ENCODE peak calls at places on chromosome 16, in four cellular contexts. R is osteoblast, B is RWPE1, N is upper lobe of left lung. A is an unnamed sample.

GRCh38 chr16:1262210-1262845 is 6.5 kb downstream of the TPSD1 start:
- DNase-seq in N (peak; percentile 58), B (no peak), R (no peak), A (no peak)

GRCh38 chr16:26765087-26765486 is 301.6 kb upstream of the C16orf82 start:
- DNase-seq in B (no peak), N (no peak), R (no peak), A (no peak)

GRCh38 chr16:75095204-75095621 is 21.4 kb downstream of the LDHD start:
- DNase-seq in B (no peak), R (no peak), N (no peak), A (no peak)

GRCh38 chr16:683396-684066 is 603 bp downstream of the JMJD8 start:
- DNase-seq in B (no peak), R (no peak), N (no peak), A (no peak)

GRCh38 chr16:57527610-57528360 is 8.6 kb downstream of the CCDC102A start:
- DNase-seq in N (no peak), B (no peak), R (peak; percentile 59), A (no peak)

GRCh38 chr16:53773150-53773846 is 69.3 kb downstream of the FTO start:
- DNase-seq in N (no peak), R (no peak), B (peak; percentile 66), A (no peak)

GRCh38 chr16:5056347-5056746 is 9.4 kb downstream of the C16orf89 start:
- DNase-seq in B (no peak), N (no peak), R (peak; percentile 88), A (no peak)

GRCh38 chr16:85782476-85782875 is 16.9 kb downstream of the EMC8 start:
- DNase-seq in R (no peak), N (no peak), B (no peak), A (no peak)

GRCh38 chr16:27398894-27399853 is 2.8 kb upstream of the IL21R start:
- DNase-seq in N (no peak), B (no peak), R (no peak), A (no peak)

GRCh38 chr16:75287708-75288107 is 36.3 kb upstream of the BCAR1 start:
- DNase-seq in R (no peak), B (no peak), N (no peak), A (no peak)

GRCh38 chr16:89444151-89444723 is 46.1 kb downstream of the ANKRD11 start:
- DNase-seq in R (no peak), B (no peak), N (no peak), A (no peak)

GRCh38 chr16:29784157-29784556 is 6.1 kb downstream of the ZG16 start:
- DNase-seq in R (no peak), B (peak; percentile 57), N (no peak), A (no peak)

GRCh38 chr16:70561623-70562022 is 38.0 kb downstream of the SF3B3 start:
- DNase-seq in B (no peak), R (no peak), N (no peak), A (no peak)

GRCh38 chr16:2121853-2122252 is 13.8 kb downstream of the PKD1 start:
- DNase-seq in R (peak; percentile 67), N (peak; percentile 84), B (no peak), A (peak; percentile 62)

GRCh38 chr16:68823401-68823800 is 19.9 kb upstream of the TANGO6 start:
- DNase-seq in N (no peak), B (peak; percentile 40), R (peak; percentile 93), A (no peak)

GRCh38 chr16:84550096-84550495 is 45.6 kb upstream of the MEAK7 start:
- DNase-seq in B (no peak), R (no peak), N (no peak), A (no peak)

GRCh38 chr16:51359141-51359960 is 208.3 kb upstream of the SALL1 start:
- DNase-seq in R (no peak), B (no peak), N (no peak), A (peak; percentile 27)

GRCh38 chr16:29807426-29808218 is 1.3 kb downstream of the MAZ start:
- DNase-seq in R (peak; percentile 98), N (peak; percentile 95), B (peak; percentile 73), A (peak; percentile 91)

GRCh38 chr16:2038359-2039285 is 9.0 kb downstream of the NTHL1 start:
- DNase-seq in N (peak; percentile 84), B (no peak), R (no peak), A (peak; percentile 58)

GRCh38 chr16:81455720-81456494 is 11.3 kb downstream of the CMIP start:
- DNase-seq in B (no peak), N (no peak), R (no peak), A (no peak)

GRCh38 chr16:89360760-89361435 is 129.5 kb downstream of the ANKRD11 start:
- DNase-seq in R (peak; percentile 51), B (no peak), N (no peak), A (no peak)

GRCh38 chr16:726438-727290 is at the start of the genes CCDC78 and HAGHL:
- DNase-seq in N (peak; percentile 95), R (peak; percentile 95), B (no peak), A (peak; percentile 67)

GRCh38 chr16:20792216-20792615 is 14.1 kb downstream of the ERI2 start:
- DNase-seq in N (no peak), B (no peak), R (no peak), A (no peak)

GRCh38 chr16:371729-372521 is 1.6 kb upstream of the MRPL28 start:
- DNase-seq in R (no peak), N (no peak), B (no peak), A (no peak)

GRCh38 chr16:735982-736453 is 4.8 kb downstream of the CIAO3 start:
- DNase-seq in N (no peak), R (no peak), B (no peak), A (no peak)

GRCh38 chr16:84738255-84739038 is 38.6 kb downstream of the USP10 start:
- DNase-seq in N (no peak), B (peak; percentile 68), R (peak; percentile 66), A (peak; percentile 71)

GRCh38 chr16:1466968-1467521 is 7.8 kb downstream of the CLCN7 start:
- DNase-seq in B (peak; percentile 8), N (peak; percentile 51), R (no peak), A (no peak)

GRCh38 chr16:88810166-88810867 is 1.4 kb downstream of the APRT start:
- DNase-seq in R (peak; percentile 89), N (peak; percentile 50), B (peak; percentile 19), A (no peak)

GRCh38 chr16:57826706-57827625 is 24.7 kb upstream of the KIFC3 start:
- DNase-seq in B (no peak), R (no peak), N (peak; percentile 49), A (peak; percentile 50)

GRCh38 chr16:68902376-68903345 is 59.3 kb downstream of the TANGO6 start:
- DNase-seq in B (peak; percentile 53), R (no peak), N (no peak), A (no peak)

GRCh38 chr16:84043486-84044107 is 1.0 kb upstream of the SLC38A8 start:
- DNase-seq in R (peak; percentile 80), B (no peak), N (peak; percentile 32), A (no peak)

GRCh38 chr16:72963921-72964320 is 84.0 kb downstream of the ZFHX3 start:
- DNase-seq in N (no peak), R (peak; percentile 94), B (no peak), A (no peak)

GRCh38 chr16:84967828-84968227 is 43.5 kb downstream of the ZDHHC7 start:
- DNase-seq in R (no peak), N (no peak), B (no peak), A (no peak)

GRCh38 chr16:77273815-77274214 is 74.6 kb downstream of the SYCE1L start:
- DNase-seq in B (no peak), R (no peak), N (no peak), A (no peak)

GRCh38 chr16:1917056-1917664 is 1.1 kb downstream of the HS3ST6 start:
- DNase-seq in B (no peak), R (peak; percentile 84), N (no peak), A (no peak)

GRCh38 chr16:76278086-76278485 is 885 bp downstream of the CNTNAP4 start:
- DNase-seq in R (no peak), B (no peak), N (no peak), A (no peak)

GRCh38 chr16:50593410-50594139 is 45.4 kb downstream of the NKD1 start:
- DNase-seq in N (no peak), B (no peak), R (peak; percentile 57), A (no peak)

GRCh38 chr16:9013508-9013864 is 49.8 kb upstream of the USP7 start:
- DNase-seq in R (no peak), N (no peak), B (no peak), A (no peak)

GRCh38 chr16:9012330-9012729 is 48.6 kb upstream of the USP7 start:
- DNase-seq in B (no peak), N (no peak), R (peak; percentile 63), A (no peak)

GRCh38 chr16:9014389-9014788 is 50.7 kb upstream of the USP7 start:
- DNase-seq in B (no peak), N (no peak), R (no peak), A (no peak)

GRCh38 chr16:9015489-9015888 is 51.8 kb upstream of the USP7 start:
- DNase-seq in B (no peak), N (no peak), R (no peak), A (no peak)

GRCh38 chr16:9012848-9013507 is 49.3 kb upstream of the USP7 start:
- DNase-seq in B (no peak), N (peak; percentile 72), R (peak; percentile 52), A (no peak)
- H3K27ac ChIP-seq in B (no peak overlapping the region), N (no peak overlapping the region), R (no peak overlapping the region), A (no peak overlapping the region)

GRCh38 chr16:67245189-67245585 is 2.1 kb downstream of the FHOD1 start:
- DNase-seq in B (no peak), R (peak; percentile 11), N (no peak), A (no peak)
- TF ChIP-seq CTCF in B (no peak), R (no peak), N (no peak), A (no peak)

DNA sequence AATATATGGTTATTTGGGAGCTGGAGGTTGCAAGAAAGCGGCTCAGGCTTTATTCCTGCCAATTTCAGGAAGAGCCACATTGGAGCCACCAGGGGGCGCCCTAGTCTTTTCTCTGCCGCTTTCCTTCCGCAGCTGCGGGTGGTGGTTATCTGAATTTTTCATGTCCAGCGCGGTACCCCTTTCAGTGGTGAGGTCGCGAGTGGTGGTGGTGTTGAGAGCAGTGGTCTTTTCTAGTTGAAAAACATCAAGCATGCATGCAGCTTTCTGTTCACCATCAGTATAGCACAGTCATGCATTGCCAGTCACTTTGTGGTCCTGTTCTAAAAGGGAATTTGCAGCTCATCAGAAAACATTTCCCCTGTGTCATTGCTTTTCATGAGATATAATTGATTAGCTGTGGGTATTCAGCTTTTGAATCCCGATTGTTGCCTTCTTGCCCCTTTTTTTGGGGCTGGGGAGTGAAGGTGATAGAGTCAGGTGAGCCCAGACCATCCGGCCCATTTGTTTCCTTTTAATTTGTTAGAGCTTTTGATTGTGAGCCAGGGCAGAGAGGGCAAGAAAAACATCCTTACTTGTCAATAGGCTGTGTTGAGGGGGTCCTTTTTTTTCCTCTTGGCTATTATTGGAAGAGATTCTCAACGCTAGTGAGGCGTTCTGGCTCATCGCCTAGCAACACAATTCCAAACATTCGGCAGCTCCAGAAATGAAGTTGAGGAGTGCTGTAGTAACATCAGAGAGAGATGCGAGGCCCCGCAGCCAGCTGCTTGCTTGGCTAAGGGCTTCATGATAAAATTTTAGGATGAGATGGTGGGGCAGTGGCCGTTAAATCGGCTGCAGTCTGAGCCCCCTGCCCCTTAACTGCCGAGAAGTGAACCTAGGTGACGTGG is 119.0 kb downstream of the SNX29 start:
- DNase-seq in R (peak; percentile 88), B (peak; percentile 45), N (no peak), A (peak; percentile 70)
- H3K27ac ChIP-seq in R (no peak overlapping the region), B (no peak overlapping the region), N (no peak overlapping the region), A (peak overlapping the region; percentile 61)

DNA sequence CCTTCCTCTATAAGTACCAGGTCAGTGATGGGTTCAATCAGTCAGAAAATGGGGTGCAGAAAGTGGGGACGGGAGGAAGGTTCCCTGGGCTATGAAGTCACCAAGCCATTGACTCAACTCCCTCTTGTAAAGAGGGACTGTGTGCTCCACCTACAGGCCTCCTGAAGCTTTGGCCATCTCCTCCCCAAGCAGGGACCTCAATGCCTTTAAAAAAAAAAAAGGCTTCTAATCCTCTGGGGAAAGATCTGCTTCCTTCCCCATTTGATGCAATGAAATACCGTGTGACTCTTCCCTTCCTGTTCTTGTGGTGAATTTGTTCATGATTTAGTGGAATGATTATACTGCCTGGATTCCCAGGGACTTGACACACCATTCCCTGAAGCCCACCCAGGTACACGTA is 30.8 kb downstream of the VWA3A start:
- DNase-seq in B (no peak), R (no peak), N (no peak), A (no peak)
- TF ChIP-seq CTCF in B (no peak), R (no peak), N (no peak), A (no peak)

A was measured in left ventricle myocardium inferior.